ENCODE peak calls at places on chromosomes 1 and 21, in seven cellular contexts. M is A549, Q is aorta, G is testis, B is lung, N is fibroblast of lung, L is heart right ventricle. W is an unnamed sample.

GRCh38 chr1:19042675-19043578 is 86.5 kb upstream of the IFFO2 start:
- DNase-seq in M (no peak), Q (no peak), G (no peak), B (no peak), N (no peak), L (no peak), W (no peak)

GRCh38 chr1:222370911-222371717 is 176.8 kb downstream of the HHIPL2 start:
- DNase-seq in M (no peak), Q (no peak), G (no peak), B (no peak), N (peak; percentile 89), L (no peak), W (no peak)

GRCh38 chr1:111739984-111740765 is 980 bp upstream of the INKA2 start:
- DNase-seq in M (peak; percentile 35), Q (peak; percentile 82), G (peak; percentile 71), B (no peak), N (peak; percentile 59), L (peak; percentile 83), W (peak; percentile 60)

GRCh38 chr21:44392916-44393315 is 39.5 kb downstream of the TRPM2 start:
- DNase-seq in M (no peak), Q (no peak), G (no peak), B (no peak), N (no peak), L (no peak), W (no peak)

GRCh38 chr1:32870615-32871363 is at the start of gene FNDC5:
- DNase-seq in M (no peak), Q (no peak), G (peak; percentile 14), B (no peak), N (no peak), L (peak; percentile 41), W (peak; percentile 41)

GRCh38 chr1:40315795-40316594 is 1.1 kb downstream of the COL9A2 start:
- DNase-seq in M (no peak), Q (no peak), G (no peak), B (no peak), N (no peak), L (no peak), W (peak; percentile 39)

GRCh38 chr1:211473823-211474222 is 18.1 kb downstream of the RD3 start:
- DNase-seq in M (no peak), Q (no peak), G (no peak), B (no peak), N (no peak), L (no peak), W (no peak)

GRCh38 chr1:244836135-244836521 is 670 bp downstream of the COX20 start:
- DNase-seq in M (peak; percentile 52), Q (no peak), G (peak; percentile 37), B (no peak), N (peak; percentile 53), L (no peak), W (no peak)

GRCh38 chr1:235549361-235550139 is 45.3 kb upstream of the B3GALNT2 start:
- DNase-seq in M (no peak), Q (no peak), G (no peak), B (no peak), N (no peak), L (no peak), W (no peak)

GRCh38 chr1:230982698-230983097 is 3.8 kb downstream of the ARV1 start:
- DNase-seq in M (no peak), Q (no peak), G (no peak), B (no peak), N (peak; percentile 66), L (no peak), W (no peak)

GRCh38 chr1:22790232-22791008 is 79.8 kb downstream of the EPHB2 start:
- DNase-seq in M (no peak), Q (peak; percentile 65), G (no peak), B (no peak), N (no peak), L (peak; percentile 33), W (peak; percentile 65)

GRCh38 chr1:18278953-18279712 is 171.5 kb downstream of the IGSF21 start:
- DNase-seq in M (no peak), Q (no peak), G (no peak), B (no peak), N (no peak), L (no peak), W (no peak)

GRCh38 chr21:44736291-44737004 is 25.1 kb upstream of the TSPEAR start:
- DNase-seq in M (peak; percentile 31), Q (no peak), G (no peak), B (no peak), N (no peak), L (no peak), W (no peak)

GRCh38 chr1:55143686-55144085 is 71.5 kb downstream of the USP24 start:
- DNase-seq in M (no peak), Q (no peak), G (no peak), B (no peak), N (no peak), L (no peak), W (no peak)

GRCh38 chr21:43983390-43983789 is 28.7 kb upstream of the TRAPPC10 start:
- DNase-seq in M (no peak), Q (no peak), G (no peak), B (no peak), N (no peak), L (no peak), W (no peak)

GRCh38 chr1:84174051-84174556 is 30.0 kb downstream of the PRKACB start:
- DNase-seq in M (peak; percentile 0), Q (no peak), G (no peak), B (no peak), N (peak; percentile 18), L (no peak), W (no peak)

GRCh38 chr1:245888809-245889208 is 618.3 kb downstream of the SMYD3 start:
- DNase-seq in M (peak; percentile 10), Q (no peak), G (no peak), B (no peak), N (peak; percentile 66), L (no peak), W (no peak)

GRCh38 chr1:50929376-50929958 is 30.6 kb downstream of the FAF1 start:
- DNase-seq in M (peak; percentile 5), Q (no peak), G (no peak), B (no peak), N (peak; percentile 72), L (no peak), W (no peak)

GRCh38 chr1:44783697-44784093 is 4.3 kb downstream of the BEST4 start:
- DNase-seq in M (no peak), Q (no peak), G (no peak), B (no peak), N (no peak), L (no peak), W (peak; percentile 45)

DNA sequence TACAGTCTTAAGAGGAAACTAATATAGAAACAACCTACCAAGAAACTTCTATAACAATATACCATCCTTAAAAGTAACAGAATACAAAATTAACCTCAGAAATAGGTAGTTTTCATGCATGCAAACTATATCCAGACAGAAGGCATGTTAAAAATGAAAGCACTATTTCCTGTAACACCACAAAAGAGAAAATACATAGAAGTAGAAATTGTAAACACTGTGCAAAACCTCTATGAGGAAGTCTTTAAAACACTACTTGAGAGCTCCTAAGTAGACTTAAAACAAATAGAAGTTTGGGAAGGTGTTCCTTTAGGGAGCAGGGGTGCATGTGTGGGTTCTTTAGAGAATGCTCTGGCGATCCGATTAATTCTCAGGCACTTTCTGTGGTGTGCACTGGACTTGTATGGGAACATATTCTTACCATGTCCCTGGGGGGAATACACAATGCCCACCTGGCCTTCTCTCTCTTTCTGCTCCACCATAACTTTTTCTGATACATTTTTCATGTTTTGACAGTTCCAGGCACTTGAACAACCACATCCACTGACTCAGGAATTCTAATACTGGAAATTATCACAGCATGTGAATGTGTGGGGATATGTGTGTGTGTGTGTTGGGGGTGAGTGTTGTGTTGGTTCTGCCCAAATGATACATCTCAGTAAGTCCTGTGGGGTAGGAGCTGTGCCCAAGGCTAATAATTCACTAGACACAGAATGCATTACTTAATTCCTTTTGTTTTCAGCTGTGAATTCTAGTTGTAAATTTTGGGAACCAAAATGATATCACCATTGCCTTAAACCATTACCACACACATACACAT is 866.3 kb upstream of the B3GALT2 start:
- DNase-seq in M (no peak), Q (no peak), G (no peak), B (no peak), N (no peak), L (no peak), W (no peak)
- H3K4me1 ChIP-seq in M (no peaks in the 10 kb centered on the region), Q (no peaks in the 10 kb centered on the region), G (no peaks in the 10 kb centered on the region), B (peaks cover 2% of the 10 kb centered on the region), N (no peaks in the 10 kb centered on the region), L (no peaks in the 10 kb centered on the region), W (no peaks in the 10 kb centered on the region)

GRCh38 chr1:8017495-8018310 is 8.4 kb downstream of the ERRFI1 start:
- DNase-seq in M (no peak), Q (no peak), G (no peak), B (no peak), N (peak; percentile 49), L (no peak), W (peak; percentile 62)
- H3K4me1 ChIP-seq in M (peaks cover 89% of the 10 kb centered on the region), Q (peaks cover 15% of the 10 kb centered on the region), G (peaks cover 22% of the 10 kb centered on the region), B (peaks cover 3% of the 10 kb centered on the region), N (peaks cover 36% of the 10 kb centered on the region), L (peaks cover 37% of the 10 kb centered on the region), W (peaks cover 78% of the 10 kb centered on the region)

GRCh38 chr1:85277802-85278201 is 1.4 kb upstream of the BCL10 start:
- DNase-seq in M (no peak), Q (no peak), G (no peak), B (no peak), N (no peak), L (no peak), W (no peak)

GRCh38 chr1:85277027-85277625 is 694 bp upstream of the BCL10 start:
- DNase-seq in M (no peak), Q (no peak), G (no peak), B (no peak), N (no peak), L (no peak), W (no peak)

GRCh38 chr1:85275701-85276289 is 637 bp downstream of the BCL10 start:
- DNase-seq in M (no peak), Q (no peak), G (no peak), B (no peak), N (no peak), L (no peak), W (no peak)

GRCh38 chr1:85274969-85275453 is 1.4 kb downstream of the BCL10 start:
- DNase-seq in M (peak; percentile 30), Q (no peak), G (no peak), B (no peak), N (peak; percentile 85), L (no peak), W (no peak)

GRCh38 chr1:85276290-85277026 is at the start of gene BCL10:
- DNase-seq in M (peak; percentile 85), Q (peak; percentile 99), G (peak; percentile 98), B (peak; percentile 98), N (peak; percentile 98), L (peak; percentile 99), W (peak; percentile 99)
- H3K4me1 ChIP-seq in M (peaks cover 43% of the 10 kb centered on the region), Q (no peaks in the 10 kb centered on the region), G (peaks cover 26% of the 10 kb centered on the region), B (peaks cover 9% of the 10 kb centered on the region), N (peaks cover 5% of the 10 kb centered on the region), L (peaks cover 25% of the 10 kb centered on the region), W (peaks cover 16% of the 10 kb centered on the region)

DNA sequence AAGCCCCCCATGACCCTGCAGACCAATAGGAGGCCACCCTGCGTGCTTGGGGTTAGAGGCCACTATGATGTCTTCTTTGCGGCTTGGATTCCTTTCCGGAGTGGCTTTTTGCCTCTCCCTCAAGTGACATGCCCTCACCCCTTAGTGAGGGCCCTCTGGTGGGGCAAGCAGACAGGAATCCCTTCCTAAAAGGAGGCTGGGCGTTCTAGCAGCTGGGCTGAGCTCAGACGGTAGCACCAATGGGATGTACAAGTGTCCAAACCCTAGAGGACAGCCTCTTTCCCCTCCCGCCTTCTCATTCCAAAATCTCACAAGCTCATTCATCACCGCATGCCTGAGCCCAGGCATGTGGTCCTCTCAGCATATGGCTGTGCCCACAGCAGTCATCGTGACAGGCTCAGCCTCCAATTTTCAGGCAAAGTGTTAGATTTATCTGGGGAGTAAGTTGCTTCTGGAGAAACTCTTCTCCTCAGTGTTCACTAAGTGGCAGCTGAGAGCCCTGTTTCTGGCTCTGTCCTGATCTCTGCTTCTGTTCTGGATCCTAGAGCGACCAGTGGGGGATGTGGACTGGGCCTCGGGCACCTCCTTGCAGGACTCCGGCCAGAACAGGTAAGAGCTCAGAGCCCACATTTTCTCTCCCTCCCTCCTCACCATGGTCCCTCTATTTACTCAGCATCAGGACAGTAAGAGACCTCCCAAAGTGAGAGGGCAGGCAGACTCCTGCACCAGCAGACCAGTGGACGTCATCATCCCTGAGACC is 4.8 kb downstream of the KIAA1614 start:
- DNase-seq in M (peak; percentile 25), Q (peak; percentile 38), G (no peak), B (no peak), N (no peak), L (no peak), W (peak; percentile 58)
- H3K4me1 ChIP-seq in M (no peaks in the 10 kb centered on the region), Q (no peaks in the 10 kb centered on the region), G (no peaks in the 10 kb centered on the region), B (no peaks in the 10 kb centered on the region), N (no peaks in the 10 kb centered on the region), L (no peaks in the 10 kb centered on the region), W (peaks cover 13% of the 10 kb centered on the region)

W was measured in thyroid gland.